ENCODE peak calls at places on chromosome 6, in seven cellular contexts. One of them, this sample, is unnamed.

GRCh38 chr6:33872761-33873160 is 69.0 kb upstream of the MLN start:
- DNase-seq in activated T-cell treated with anti-CD3 and anti-CD28 coated beads, Interleukin-2, amount 50 U/mL, for 1 hour: no peak
- DNase-seq in HS-5: no peak
- DNase-seq in H7: no peak
- DNase-seq in G401: no peak
- DNase-seq in substantia nigra: no peak
- DNase-seq in brain microvascular endothelial cell: no peak
- DNase-seq in this sample: no peak

GRCh38 chr6:134034478-134034877 is 17.9 kb downstream of the SLC2A12 start:
- DNase-seq in HS-5: no peak
- DNase-seq in G401: no peak
- DNase-seq in H7: no peak
- DNase-seq in activated T-cell treated with anti-CD3 and anti-CD28 coated beads, Interleukin-2, amount 50 U/mL, for 1 hour: no peak
- DNase-seq in substantia nigra: no peak
- DNase-seq in brain microvascular endothelial cell: no peak
- DNase-seq in this sample: no peak

GRCh38 chr6:79385893-79386292 is 151.3 kb downstream of the LCA5 start:
- DNase-seq in H7: no peak
- DNase-seq in G401: no peak
- DNase-seq in brain microvascular endothelial cell: peak; percentile 15
- DNase-seq in activated T-cell treated with anti-CD3 and anti-CD28 coated beads, Interleukin-2, amount 50 U/mL, for 1 hour: no peak
- DNase-seq in HS-5: no peak
- DNase-seq in substantia nigra: no peak
- DNase-seq in this sample: no peak

GRCh38 chr6:49582529-49582928 is 32.1 kb downstream of the C6orf141 start:
- DNase-seq in substantia nigra: no peak
- DNase-seq in brain microvascular endothelial cell: no peak
- DNase-seq in H7: no peak
- DNase-seq in activated T-cell treated with anti-CD3 and anti-CD28 coated beads, Interleukin-2, amount 50 U/mL, for 1 hour: no peak
- DNase-seq in G401: no peak
- DNase-seq in HS-5: no peak
- DNase-seq in this sample: no peak

GRCh38 chr6:10659697-10660348 is 34.6 kb downstream of the C6orf52 start:
- DNase-seq in H7: peak; percentile 36
- DNase-seq in activated T-cell treated with anti-CD3 and anti-CD28 coated beads, Interleukin-2, amount 50 U/mL, for 1 hour: no peak
- DNase-seq in HS-5: no peak
- DNase-seq in substantia nigra: no peak
- DNase-seq in G401: no peak
- DNase-seq in brain microvascular endothelial cell: no peak
- DNase-seq in this sample: peak; percentile 69

GRCh38 chr6:112683926-112684325 is 336.8 kb downstream of the RFPL4B start:
- DNase-seq in substantia nigra: no peak
- DNase-seq in G401: no peak
- DNase-seq in brain microvascular endothelial cell: peak; percentile 28
- DNase-seq in H7: no peak
- DNase-seq in HS-5: peak; percentile 77
- DNase-seq in activated T-cell treated with anti-CD3 and anti-CD28 coated beads, Interleukin-2, amount 50 U/mL, for 1 hour: no peak
- DNase-seq in this sample: no peak

GRCh38 chr6:89369009-89369408 is 16.5 kb upstream of the UBE2J1 start:
- DNase-seq in activated T-cell treated with anti-CD3 and anti-CD28 coated beads, Interleukin-2, amount 50 U/mL, for 1 hour: no peak
- DNase-seq in G401: peak; percentile 46
- DNase-seq in brain microvascular endothelial cell: peak; percentile 47
- DNase-seq in substantia nigra: no peak
- DNase-seq in H7: peak; percentile 44
- DNase-seq in HS-5: no peak
- DNase-seq in this sample: no peak

GRCh38 chr6:117072134-117072533 is 193.2 kb upstream of the VGLL2 start:
- DNase-seq in H7: no peak
- DNase-seq in G401: no peak
- DNase-seq in HS-5: no peak
- DNase-seq in substantia nigra: no peak
- DNase-seq in brain microvascular endothelial cell: no peak
- DNase-seq in activated T-cell treated with anti-CD3 and anti-CD28 coated beads, Interleukin-2, amount 50 U/mL, for 1 hour: no peak
- DNase-seq in this sample: no peak

GRCh38 chr6:5763871-5764270 is 242.9 kb downstream of the NRN1 start:
- DNase-seq in H7: no peak
- DNase-seq in substantia nigra: no peak
- DNase-seq in G401: no peak
- DNase-seq in brain microvascular endothelial cell: no peak
- DNase-seq in activated T-cell treated with anti-CD3 and anti-CD28 coated beads, Interleukin-2, amount 50 U/mL, for 1 hour: no peak
- DNase-seq in HS-5: no peak
- DNase-seq in this sample: no peak

GRCh38 chr6:131954775-131955107 is 3.6 kb upstream of the CCN2 start:
- DNase-seq in H7: no peak
- DNase-seq in substantia nigra: no peak
- DNase-seq in brain microvascular endothelial cell: peak; percentile 99
- DNase-seq in G401: no peak
- DNase-seq in activated T-cell treated with anti-CD3 and anti-CD28 coated beads, Interleukin-2, amount 50 U/mL, for 1 hour: no peak
- DNase-seq in HS-5: peak; percentile 81
- DNase-seq in this sample: no peak

GRCh38 chr6:80520195-80520594 is 413.7 kb downstream of the BCKDHB start:
- DNase-seq in brain microvascular endothelial cell: no peak
- DNase-seq in H7: no peak
- DNase-seq in G401: no peak
- DNase-seq in HS-5: peak; percentile 65
- DNase-seq in substantia nigra: no peak
- DNase-seq in activated T-cell treated with anti-CD3 and anti-CD28 coated beads, Interleukin-2, amount 50 U/mL, for 1 hour: no peak
- DNase-seq in this sample: no peak

GRCh38 chr6:83257791-83258190 is 64.6 kb downstream of the RWDD2A start:
- DNase-seq in H7: no peak
- DNase-seq in HS-5: no peak
- DNase-seq in activated T-cell treated with anti-CD3 and anti-CD28 coated beads, Interleukin-2, amount 50 U/mL, for 1 hour: no peak
- DNase-seq in substantia nigra: no peak
- DNase-seq in brain microvascular endothelial cell: no peak
- DNase-seq in G401: no peak
- DNase-seq in this sample: no peak

GRCh38 chr6:70622426-70622825 is 45.3 kb upstream of the SMAP1 start:
- DNase-seq in G401: no peak
- DNase-seq in activated T-cell treated with anti-CD3 and anti-CD28 coated beads, Interleukin-2, amount 50 U/mL, for 1 hour: no peak
- DNase-seq in H7: no peak
- DNase-seq in HS-5: no peak
- DNase-seq in substantia nigra: no peak
- DNase-seq in brain microvascular endothelial cell: no peak
- DNase-seq in this sample: no peak

GRCh38 chr6:30998785-30999184 is 11.5 kb upstream of the MUC22 start:
- DNase-seq in H7: no peak
- DNase-seq in substantia nigra: no peak
- DNase-seq in G401: no peak
- DNase-seq in brain microvascular endothelial cell: no peak
- DNase-seq in activated T-cell treated with anti-CD3 and anti-CD28 coated beads, Interleukin-2, amount 50 U/mL, for 1 hour: no peak
- DNase-seq in HS-5: no peak
- DNase-seq in this sample: no peak

GRCh38 chr6:25499851-25500250 is 152.2 kb upstream of the SCGN start:
- DNase-seq in activated T-cell treated with anti-CD3 and anti-CD28 coated beads, Interleukin-2, amount 50 U/mL, for 1 hour: no peak
- DNase-seq in substantia nigra: no peak
- DNase-seq in HS-5: no peak
- DNase-seq in G401: no peak
- DNase-seq in H7: no peak
- DNase-seq in brain microvascular endothelial cell: peak; percentile 12
- DNase-seq in this sample: no peak

GRCh38 chr6:25354078-25354940 is 75.1 kb downstream of the CARMIL1 start:
- DNase-seq in H7: no peak
- DNase-seq in substantia nigra: no peak
- DNase-seq in G401: no peak
- DNase-seq in HS-5: no peak
- DNase-seq in activated T-cell treated with anti-CD3 and anti-CD28 coated beads, Interleukin-2, amount 50 U/mL, for 1 hour: no peak
- DNase-seq in brain microvascular endothelial cell: no peak
- DNase-seq in this sample: no peak

GRCh38 chr6:19465760-19466159 is 371.4 kb upstream of the ID4 start:
- DNase-seq in HS-5: no peak
- DNase-seq in G401: no peak
- DNase-seq in substantia nigra: no peak
- DNase-seq in brain microvascular endothelial cell: peak; percentile 37
- DNase-seq in activated T-cell treated with anti-CD3 and anti-CD28 coated beads, Interleukin-2, amount 50 U/mL, for 1 hour: no peak
- DNase-seq in H7: no peak
- DNase-seq in this sample: no peak

GRCh38 chr6:170166511-170167122 is 124.3 kb downstream of the DLL1 start:
- DNase-seq in substantia nigra: no peak
- DNase-seq in G401: peak; percentile 67
- DNase-seq in brain microvascular endothelial cell: no peak
- DNase-seq in activated T-cell treated with anti-CD3 and anti-CD28 coated beads, Interleukin-2, amount 50 U/mL, for 1 hour: no peak
- DNase-seq in H7: no peak
- DNase-seq in HS-5: no peak
- DNase-seq in this sample: no peak

GRCh38 chr6:160141001-160141726 is 19.5 kb downstream of the SLC22A1 start:
- DNase-seq in H7: no peak
- DNase-seq in activated T-cell treated with anti-CD3 and anti-CD28 coated beads, Interleukin-2, amount 50 U/mL, for 1 hour: no peak
- DNase-seq in HS-5: no peak
- DNase-seq in G401: no peak
- DNase-seq in brain microvascular endothelial cell: peak; percentile 71
- DNase-seq in substantia nigra: no peak
- DNase-seq in this sample: no peak

GRCh38 chr6:53956804-53957203 is 154.4 kb upstream of the MLIP start:
- DNase-seq in G401: no peak
- DNase-seq in substantia nigra: no peak
- DNase-seq in brain microvascular endothelial cell: no peak
- DNase-seq in activated T-cell treated with anti-CD3 and anti-CD28 coated beads, Interleukin-2, amount 50 U/mL, for 1 hour: no peak
- DNase-seq in H7: no peak
- DNase-seq in HS-5: no peak
- DNase-seq in this sample: no peak

GRCh38 chr6:123022980-123023379 is 26.9 kb downstream of the CLVS2 start:
- DNase-seq in substantia nigra: no peak
- DNase-seq in G401: no peak
- DNase-seq in HS-5: no peak
- DNase-seq in activated T-cell treated with anti-CD3 and anti-CD28 coated beads, Interleukin-2, amount 50 U/mL, for 1 hour: no peak
- DNase-seq in brain microvascular endothelial cell: peak; percentile 0
- DNase-seq in H7: no peak
- DNase-seq in this sample: no peak

GRCh38 chr6:25359191-25359861 is 80.2 kb downstream of the CARMIL1 start:
- DNase-seq in substantia nigra: no peak
- DNase-seq in H7: no peak
- DNase-seq in HS-5: peak; percentile 70
- DNase-seq in activated T-cell treated with anti-CD3 and anti-CD28 coated beads, Interleukin-2, amount 50 U/mL, for 1 hour: no peak
- DNase-seq in G401: peak; percentile 37
- DNase-seq in brain microvascular endothelial cell: peak; percentile 14
- DNase-seq in this sample: no peak

GRCh38 chr6:149035806-149036205 is 281.7 kb upstream of the TAB2 start:
- DNase-seq in HS-5: no peak
- DNase-seq in H7: no peak
- DNase-seq in G401: no peak
- DNase-seq in activated T-cell treated with anti-CD3 and anti-CD28 coated beads, Interleukin-2, amount 50 U/mL, for 1 hour: no peak
- DNase-seq in substantia nigra: no peak
- DNase-seq in brain microvascular endothelial cell: no peak
- DNase-seq in this sample: no peak

GRCh38 chr6:12844284-12845223 is 128.0 kb downstream of the PHACTR1 start:
- DNase-seq in G401: peak; percentile 75
- DNase-seq in H7: peak; percentile 56
- DNase-seq in brain microvascular endothelial cell: peak; percentile 3
- DNase-seq in HS-5: no peak
- DNase-seq in activated T-cell treated with anti-CD3 and anti-CD28 coated beads, Interleukin-2, amount 50 U/mL, for 1 hour: no peak
- DNase-seq in substantia nigra: no peak
- DNase-seq in this sample: no peak

GRCh38 chr6:21909321-21909720 is 315.8 kb downstream of the SOX4 start:
- DNase-seq in G401: no peak
- DNase-seq in activated T-cell treated with anti-CD3 and anti-CD28 coated beads, Interleukin-2, amount 50 U/mL, for 1 hour: no peak
- DNase-seq in brain microvascular endothelial cell: no peak
- DNase-seq in H7: no peak
- DNase-seq in HS-5: no peak
- DNase-seq in substantia nigra: no peak
- DNase-seq in this sample: no peak

GRCh38 chr6:132749111-132749510 is 8.6 kb downstream of the VNN2 start:
- DNase-seq in G401: no peak
- DNase-seq in H7: no peak
- DNase-seq in brain microvascular endothelial cell: no peak
- DNase-seq in substantia nigra: no peak
- DNase-seq in activated T-cell treated with anti-CD3 and anti-CD28 coated beads, Interleukin-2, amount 50 U/mL, for 1 hour: no peak
- DNase-seq in HS-5: no peak
- DNase-seq in this sample: no peak

GRCh38 chr6:122799916-122800701 is 11.1 kb downstream of the SMPDL3A start:
- DNase-seq in H7: no peak
- DNase-seq in substantia nigra: no peak
- DNase-seq in brain microvascular endothelial cell: peak; percentile 14
- DNase-seq in HS-5: no peak
- DNase-seq in activated T-cell treated with anti-CD3 and anti-CD28 coated beads, Interleukin-2, amount 50 U/mL, for 1 hour: no peak
- DNase-seq in G401: no peak
- DNase-seq in this sample: no peak

GRCh38 chr6:138013949-138014348 is 93.3 kb downstream of the PERP start:
- DNase-seq in activated T-cell treated with anti-CD3 and anti-CD28 coated beads, Interleukin-2, amount 50 U/mL, for 1 hour: no peak
- DNase-seq in G401: no peak
- DNase-seq in H7: no peak
- DNase-seq in substantia nigra: no peak
- DNase-seq in brain microvascular endothelial cell: no peak
- DNase-seq in HS-5: no peak
- DNase-seq in this sample: no peak

GRCh38 chr6:119308994-119309657 is 40.4 kb downstream of the MAN1A1 start:
- DNase-seq in H7: no peak
- DNase-seq in brain microvascular endothelial cell: no peak
- DNase-seq in G401: no peak
- DNase-seq in activated T-cell treated with anti-CD3 and anti-CD28 coated beads, Interleukin-2, amount 50 U/mL, for 1 hour: no peak
- DNase-seq in substantia nigra: no peak
- DNase-seq in HS-5: no peak
- DNase-seq in this sample: no peak

GRCh38 chr6:30617565-30618269 is at the start of gene MRPS18B:
- DNase-seq in substantia nigra: peak; percentile 80
- DNase-seq in H7: peak; percentile 86
- DNase-seq in brain microvascular endothelial cell: peak; percentile 96
- DNase-seq in activated T-cell treated with anti-CD3 and anti-CD28 coated beads, Interleukin-2, amount 50 U/mL, for 1 hour: peak; percentile 92
- DNase-seq in HS-5: peak; percentile 98
- DNase-seq in G401: peak; percentile 99
- DNase-seq in this sample: peak; percentile 95

GRCh38 chr6:119484598-119484997 is 135.0 kb upstream of the MAN1A1 start:
- DNase-seq in activated T-cell treated with anti-CD3 and anti-CD28 coated beads, Interleukin-2, amount 50 U/mL, for 1 hour: no peak
- DNase-seq in G401: no peak
- DNase-seq in H7: no peak
- DNase-seq in HS-5: peak; percentile 83
- DNase-seq in brain microvascular endothelial cell: peak; percentile 75
- DNase-seq in substantia nigra: no peak
- DNase-seq in this sample: no peak

GRCh38 chr6:21033575-21034026 is 499.3 kb downstream of the CDKAL1 start:
- DNase-seq in H7: no peak
- DNase-seq in G401: no peak
- DNase-seq in brain microvascular endothelial cell: peak; percentile 49
- DNase-seq in HS-5: peak; percentile 81
- DNase-seq in activated T-cell treated with anti-CD3 and anti-CD28 coated beads, Interleukin-2, amount 50 U/mL, for 1 hour: no peak
- DNase-seq in substantia nigra: no peak
- DNase-seq in this sample: no peak

GRCh38 chr6:157069585-157069984 is 253.7 kb downstream of the TMEM242 start:
- DNase-seq in G401: no peak
- DNase-seq in HS-5: no peak
- DNase-seq in substantia nigra: no peak
- DNase-seq in brain microvascular endothelial cell: no peak
- DNase-seq in activated T-cell treated with anti-CD3 and anti-CD28 coated beads, Interleukin-2, amount 50 U/mL, for 1 hour: no peak
- DNase-seq in H7: no peak
- DNase-seq in this sample: no peak

GRCh38 chr6:2969549-2969948 is 1.8 kb downstream of the SERPINB6 start:
- DNase-seq in substantia nigra: no peak
- DNase-seq in H7: no peak
- DNase-seq in brain microvascular endothelial cell: no peak
- DNase-seq in G401: peak; percentile 22
- DNase-seq in HS-5: no peak
- DNase-seq in activated T-cell treated with anti-CD3 and anti-CD28 coated beads, Interleukin-2, amount 50 U/mL, for 1 hour: no peak
- DNase-seq in this sample: no peak

GRCh38 chr6:1535295-1535694 is 74.4 kb upstream of the FOXC1 start:
- DNase-seq in activated T-cell treated with anti-CD3 and anti-CD28 coated beads, Interleukin-2, amount 50 U/mL, for 1 hour: peak; percentile 31
- DNase-seq in brain microvascular endothelial cell: peak; percentile 2
- DNase-seq in G401: no peak
- DNase-seq in substantia nigra: no peak
- DNase-seq in H7: peak; percentile 4
- DNase-seq in HS-5: no peak
- DNase-seq in this sample: no peak

This sample was measured in type B pancreatic cell.